ENCODE peak calls at places on chromosomes 1 and 21, in nine cellular contexts. One of them, this sample, is unnamed.

GRCh38 chr1:149936992-149937705 is 470 bp upstream of the MTMR11 start:
- DNase-seq in stimulated activated naive CD4-positive, alpha-beta T cell: no peak
- DNase-seq in OCI-LY7: no peak
- DNase-seq in T-helper 2 cell treated with Interferon-gamma antibody and Interleukin-4, amounts not matched to agents 5 μg/mL and 100 μg/mL, for 36 hours: no peak
- DNase-seq in stimulated activated CD4-positive, alpha-beta T cell treated with anti-CD3 and anti-CD28 coated beads, Interleukin-1b, Interleukin-23, amount 100 ng/mL, for 4 hours: no peak
- DNase-seq in GM12865: peak
- DNase-seq in H7: no peak
- DNase-seq in foreskin keratinocyte: peak
- DNase-seq in anterior cingulate cortex: no peak
- DNase-seq in this sample: no peak

GRCh38 chr1:209720326-209720725 is 15.7 kb downstream of the HSD11B1 start:
- DNase-seq in H7: no peak
- DNase-seq in anterior cingulate cortex: no peak
- DNase-seq in stimulated activated naive CD4-positive, alpha-beta T cell: no peak
- DNase-seq in stimulated activated CD4-positive, alpha-beta T cell treated with anti-CD3 and anti-CD28 coated beads, Interleukin-1b, Interleukin-23, amount 100 ng/mL, for 4 hours: no peak
- DNase-seq in foreskin keratinocyte: no peak
- DNase-seq in T-helper 2 cell treated with Interferon-gamma antibody and Interleukin-4, amounts not matched to agents 5 μg/mL and 100 μg/mL, for 36 hours: no peak
- DNase-seq in OCI-LY7: no peak
- DNase-seq in GM12865: no peak
- DNase-seq in this sample: no peak

GRCh38 chr1:11648732-11649158 is 5.5 kb downstream of the FBXO2 start:
- DNase-seq in T-helper 2 cell treated with Interferon-gamma antibody and Interleukin-4, amounts not matched to agents 5 μg/mL and 100 μg/mL, for 36 hours: peak
- DNase-seq in anterior cingulate cortex: no peak
- DNase-seq in stimulated activated CD4-positive, alpha-beta T cell treated with anti-CD3 and anti-CD28 coated beads, Interleukin-1b, Interleukin-23, amount 100 ng/mL, for 4 hours: no peak
- DNase-seq in foreskin keratinocyte: no peak
- DNase-seq in H7: peak
- DNase-seq in OCI-LY7: peak
- DNase-seq in stimulated activated naive CD4-positive, alpha-beta T cell: peak
- DNase-seq in GM12865: no peak
- DNase-seq in this sample: no peak

GRCh38 chr1:151611832-151612505 is at the start of gene SNX27:
- DNase-seq in T-helper 2 cell treated with Interferon-gamma antibody and Interleukin-4, amounts not matched to agents 5 μg/mL and 100 μg/mL, for 36 hours: peak
- DNase-seq in foreskin keratinocyte: peak
- DNase-seq in GM12865: peak
- DNase-seq in stimulated activated CD4-positive, alpha-beta T cell treated with anti-CD3 and anti-CD28 coated beads, Interleukin-1b, Interleukin-23, amount 100 ng/mL, for 4 hours: peak
- DNase-seq in anterior cingulate cortex: peak
- DNase-seq in stimulated activated naive CD4-positive, alpha-beta T cell: peak
- DNase-seq in H7: peak
- DNase-seq in OCI-LY7: peak
- DNase-seq in this sample: peak

GRCh38 chr1:4165901-4166300 is 265.8 kb upstream of the C1orf174 start:
- DNase-seq in foreskin keratinocyte: no peak
- DNase-seq in T-helper 2 cell treated with Interferon-gamma antibody and Interleukin-4, amounts not matched to agents 5 μg/mL and 100 μg/mL, for 36 hours: no peak
- DNase-seq in OCI-LY7: no peak
- DNase-seq in GM12865: no peak
- DNase-seq in stimulated activated naive CD4-positive, alpha-beta T cell: no peak
- DNase-seq in H7: peak
- DNase-seq in anterior cingulate cortex: no peak
- DNase-seq in stimulated activated CD4-positive, alpha-beta T cell treated with anti-CD3 and anti-CD28 coated beads, Interleukin-1b, Interleukin-23, amount 100 ng/mL, for 4 hours: no peak
- DNase-seq in this sample: no peak

GRCh38 chr21:35593000-35593502 is 467.3 kb downstream of the SETD4 start:
- DNase-seq in anterior cingulate cortex: no peak
- DNase-seq in stimulated activated CD4-positive, alpha-beta T cell treated with anti-CD3 and anti-CD28 coated beads, Interleukin-1b, Interleukin-23, amount 100 ng/mL, for 4 hours: no peak
- DNase-seq in OCI-LY7: no peak
- DNase-seq in T-helper 2 cell treated with Interferon-gamma antibody and Interleukin-4, amounts not matched to agents 5 μg/mL and 100 μg/mL, for 36 hours: no peak
- DNase-seq in H7: peak
- DNase-seq in stimulated activated naive CD4-positive, alpha-beta T cell: no peak
- DNase-seq in foreskin keratinocyte: peak
- DNase-seq in GM12865: no peak
- DNase-seq in this sample: no peak

GRCh38 chr1:210031473-210031872 is 93.5 kb downstream of the SYT14 start:
- DNase-seq in foreskin keratinocyte: no peak
- DNase-seq in GM12865: no peak
- DNase-seq in T-helper 2 cell treated with Interferon-gamma antibody and Interleukin-4, amounts not matched to agents 5 μg/mL and 100 μg/mL, for 36 hours: no peak
- DNase-seq in stimulated activated naive CD4-positive, alpha-beta T cell: no peak
- DNase-seq in anterior cingulate cortex: no peak
- DNase-seq in H7: no peak
- DNase-seq in stimulated activated CD4-positive, alpha-beta T cell treated with anti-CD3 and anti-CD28 coated beads, Interleukin-1b, Interleukin-23, amount 100 ng/mL, for 4 hours: no peak
- DNase-seq in OCI-LY7: no peak
- DNase-seq in this sample: no peak

GRCh38 chr21:42121792-42122191 is 50.7 kb downstream of the UMODL1 start:
- DNase-seq in stimulated activated CD4-positive, alpha-beta T cell treated with anti-CD3 and anti-CD28 coated beads, Interleukin-1b, Interleukin-23, amount 100 ng/mL, for 4 hours: no peak
- DNase-seq in foreskin keratinocyte: peak
- DNase-seq in stimulated activated naive CD4-positive, alpha-beta T cell: no peak
- DNase-seq in H7: no peak
- DNase-seq in T-helper 2 cell treated with Interferon-gamma antibody and Interleukin-4, amounts not matched to agents 5 μg/mL and 100 μg/mL, for 36 hours: no peak
- DNase-seq in anterior cingulate cortex: no peak
- DNase-seq in OCI-LY7: no peak
- DNase-seq in GM12865: no peak
- DNase-seq in this sample: no peak

GRCh38 chr1:67322442-67322841 is 14.8 kb downstream of the IL12RB2 start:
- DNase-seq in H7: no peak
- DNase-seq in stimulated activated CD4-positive, alpha-beta T cell treated with anti-CD3 and anti-CD28 coated beads, Interleukin-1b, Interleukin-23, amount 100 ng/mL, for 4 hours: no peak
- DNase-seq in stimulated activated naive CD4-positive, alpha-beta T cell: no peak
- DNase-seq in OCI-LY7: no peak
- DNase-seq in T-helper 2 cell treated with Interferon-gamma antibody and Interleukin-4, amounts not matched to agents 5 μg/mL and 100 μg/mL, for 36 hours: no peak
- DNase-seq in GM12865: no peak
- DNase-seq in foreskin keratinocyte: no peak
- DNase-seq in anterior cingulate cortex: no peak
- DNase-seq in this sample: no peak

GRCh38 chr1:29858646-29859045 is 622.3 kb downstream of the PTPRU start:
- DNase-seq in anterior cingulate cortex: no peak
- DNase-seq in OCI-LY7: no peak
- DNase-seq in T-helper 2 cell treated with Interferon-gamma antibody and Interleukin-4, amounts not matched to agents 5 μg/mL and 100 μg/mL, for 36 hours: no peak
- DNase-seq in stimulated activated CD4-positive, alpha-beta T cell treated with anti-CD3 and anti-CD28 coated beads, Interleukin-1b, Interleukin-23, amount 100 ng/mL, for 4 hours: no peak
- DNase-seq in GM12865: no peak
- DNase-seq in stimulated activated naive CD4-positive, alpha-beta T cell: no peak
- DNase-seq in H7: no peak
- DNase-seq in foreskin keratinocyte: no peak
- DNase-seq in this sample: no peak